ENCODE peak calls at places on chromosomes 5 and 9, in seven cellular contexts. T is A673, L is GM23248, B is heart left ventricle, U is transverse colon, K is H9, E is tibial artery. O is an unnamed sample.

GRCh38 chr9:114486205-114486963 is 18.9 kb downstream of the WHRN start:
- DNase-seq in T (no peak), L (peak; percentile 24), B (no peak), U (no peak), K (no peak), E (no peak), O (no peak)

GRCh38 chr9:134052941-134053340 is 14.9 kb downstream of the BRD3 start:
- DNase-seq in T (no peak), L (no peak), B (peak; percentile 16), U (no peak), K (no peak), E (no peak), O (no peak)

GRCh38 chr9:18778846-18779245 is 254.2 kb downstream of the SAXO1 start:
- DNase-seq in T (no peak), L (no peak), B (no peak), U (no peak), K (no peak), E (no peak), O (no peak)

GRCh38 chr5:923473-923873 is 30.8 kb downstream of the TRIP13 start:
- DNase-seq in T (peak; percentile 76), L (peak; percentile 81), B (peak; percentile 84), U (peak; percentile 79), K (peak; percentile 87), E (peak; percentile 72), O (peak; percentile 73)

GRCh38 chr9:98097836-98098235 is 21.2 kb downstream of the TRIM14 start:
- DNase-seq in T (no peak), L (no peak), B (no peak), U (peak; percentile 6), K (no peak), E (no peak), O (no peak)

GRCh38 chr5:5638193-5638592 is 215.7 kb downstream of the ICE1 start:
- DNase-seq in T (no peak), L (no peak), B (peak; percentile 54), U (no peak), K (no peak), E (no peak), O (no peak)

GRCh38 chr5:157108961-157109360 is at the start of gene HAVCR2:
- DNase-seq in T (no peak), L (no peak), B (no peak), U (peak; percentile 42), K (no peak), E (peak; percentile 57), O (peak; percentile 37)

GRCh38 chr9:19408316-19408692 is 505 bp upstream of the ACER2 start:
- DNase-seq in T (no peak), L (no peak), B (peak; percentile 76), U (no peak), K (no peak), E (peak; percentile 59), O (no peak)

GRCh38 chr5:36442352-36442751 is 140.7 kb upstream of the RANBP3L start:
- DNase-seq in T (no peak), L (no peak), B (no peak), U (no peak), K (no peak), E (no peak), O (no peak)

GRCh38 chr9:82117025-82117424 is 128.5 kb downstream of the SPATA31D1 start:
- DNase-seq in T (no peak), L (peak; percentile 19), B (no peak), U (no peak), K (no peak), E (no peak), O (no peak)

GRCh38 chr5:135045488-135045887 is 11.5 kb upstream of the PITX1 start:
- DNase-seq in T (no peak), L (no peak), B (no peak), U (no peak), K (no peak), E (no peak), O (no peak)

GRCh38 chr9:130227833-130228232 is 37.7 kb upstream of the HMCN2 start:
- DNase-seq in T (no peak), L (no peak), B (no peak), U (no peak), K (no peak), E (no peak), O (no peak)

GRCh38 chr9:77750284-77750683 is 102.2 kb upstream of the GNA14 start:
- DNase-seq in T (no peak), L (peak; percentile 39), B (no peak), U (no peak), K (no peak), E (no peak), O (no peak)

GRCh38 chr9:81318571-81318970 is 370.8 kb downstream of the TLE1 start:
- DNase-seq in T (no peak), L (peak; percentile 46), B (no peak), U (no peak), K (no peak), E (no peak), O (no peak)

GRCh38 chr9:105405514-105406131 is 42.2 kb upstream of the FSD1L start:
- DNase-seq in T (no peak), L (peak; percentile 16), B (no peak), U (no peak), K (no peak), E (no peak), O (peak; percentile 44)

GRCh38 chr5:157651623-157652376 is 438 bp downstream of the SOX30 start:
- DNase-seq in T (peak; percentile 5), L (peak; percentile 69), B (peak; percentile 76), U (peak; percentile 86), K (peak; percentile 85), E (peak; percentile 33), O (peak; percentile 87)

GRCh38 chr5:168612996-168613395 is 33.8 kb upstream of the PANK3 start:
- DNase-seq in T (no peak), L (peak; percentile 11), B (no peak), U (no peak), K (no peak), E (no peak), O (peak; percentile 82)

GRCh38 chr5:82939326-82939725 is 137.9 kb downstream of the TMEM167A start:
- DNase-seq in T (no peak), L (no peak), B (no peak), U (no peak), K (no peak), E (no peak), O (no peak)

GRCh38 chr9:29440449-29440848 is 1867.2 kb upstream of the C9orf72 start:
- DNase-seq in T (no peak), L (no peak), B (no peak), U (no peak), K (no peak), E (no peak), O (no peak)

GRCh38 chr5:128671861-128672414 is 133.9 kb upstream of the FBN2 start:
- DNase-seq in T (no peak), L (peak; percentile 12), B (no peak), U (no peak), K (no peak), E (no peak), O (no peak)

GRCh38 chr9:133812077-133812868 is 74.1 kb upstream of the SARDH start:
- DNase-seq in T (no peak), L (no peak), B (no peak), U (no peak), K (no peak), E (no peak), O (peak; percentile 42)

GRCh38 chr9:130996672-130997394 is 12.1 kb upstream of the LAMC3 start:
- DNase-seq in T (no peak), L (no peak), B (no peak), U (no peak), K (peak; percentile 27), E (no peak), O (no peak)

GRCh38 chr5:55966284-55966683 is 28.5 kb downstream of the IL6ST start:
- DNase-seq in T (no peak), L (no peak), B (no peak), U (no peak), K (no peak), E (no peak), O (no peak)

GRCh38 chr9:37174247-37174646 is 53.9 kb downstream of the ZCCHC7 start:
- DNase-seq in T (no peak), L (peak; percentile 51), B (no peak), U (no peak), K (no peak), E (no peak), O (no peak)

GRCh38 chr5:61949054-61949679 is 356.8 kb upstream of the KIF2A start:
- DNase-seq in T (no peak), L (no peak), B (no peak), U (no peak), K (no peak), E (no peak), O (no peak)

GRCh38 chr5:130747556-130747955 is 417.5 kb downstream of the HINT1 start:
- DNase-seq in T (peak; percentile 5), L (no peak), B (no peak), U (no peak), K (no peak), E (no peak), O (no peak)

GRCh38 chr9:78713746-78714405 is 417.0 kb downstream of the PSAT1 start:
- DNase-seq in T (peak; percentile 69), L (peak; percentile 69), B (no peak), U (no peak), K (no peak), E (no peak), O (no peak)

DNA sequence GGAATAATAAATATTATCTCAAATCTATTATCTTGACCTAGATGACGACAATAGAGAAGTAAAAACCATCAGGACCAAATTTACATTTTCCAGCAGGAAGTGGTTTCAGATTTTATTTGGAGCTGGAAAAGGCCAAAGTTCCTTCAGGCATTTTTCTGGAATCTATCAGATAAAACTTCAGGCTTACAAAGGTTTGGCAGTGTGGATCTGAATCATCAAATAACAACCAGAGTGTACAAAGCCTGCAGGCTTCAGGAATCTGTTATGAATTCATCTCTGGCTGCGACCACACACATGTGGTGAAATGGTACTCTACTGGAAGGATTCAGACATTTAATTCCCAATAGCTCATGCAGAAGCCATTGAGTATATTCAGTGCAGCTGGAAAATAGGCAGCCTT is 726.4 kb upstream of the GRAMD2B start:
- DNase-seq in T (no peak), L (peak; percentile 82), B (peak; percentile 25), U (no peak), K (no peak), E (no peak), O (peak; percentile 2)
- H3K27ac ChIP-seq in T (no peak overlapping the region), L (no peak overlapping the region), B (no peak overlapping the region), U (no peak overlapping the region), K (no peak overlapping the region), E (no peak overlapping the region), O (no peak overlapping the region)

DNA sequence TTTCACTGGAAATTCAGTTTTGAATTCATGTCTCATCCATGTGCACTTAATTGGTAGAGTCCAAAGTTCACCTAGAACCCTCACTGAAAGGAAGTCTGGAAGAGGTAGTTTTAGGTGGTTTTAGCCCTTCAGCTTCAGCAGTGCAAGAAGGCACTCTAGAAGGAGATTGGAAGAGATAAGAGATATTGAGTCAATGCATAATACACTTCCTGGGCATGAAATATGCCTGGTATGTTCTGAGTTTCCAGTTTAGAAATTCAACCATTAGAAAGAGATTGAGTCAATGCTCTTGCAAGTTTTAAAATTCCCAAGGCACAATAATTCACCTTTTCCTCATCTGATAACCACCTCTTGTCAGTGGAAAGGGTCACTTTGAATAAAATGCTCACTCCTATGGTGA is 928.1 kb downstream of the MAT2B start:
- DNase-seq in T (no peak), L (no peak), B (no peak), U (no peak), K (no peak), E (no peak), O (no peak)
- H3K27ac ChIP-seq in T (no peak overlapping the region), L (no peak overlapping the region), B (no peak overlapping the region), U (no peak overlapping the region), K (no peak overlapping the region), E (no peak overlapping the region), O (no peak overlapping the region)

GRCh38 chr9:136085815-136086212 is 9.3 kb downstream of the NACC2 start:
- DNase-seq in T (no peak), L (no peak), B (peak; percentile 88), U (peak; percentile 49), K (peak; percentile 23), E (peak; percentile 57), O (peak; percentile 61)
- H3K27ac ChIP-seq in T (no peak overlapping the region), L (no peak overlapping the region), B (peak overlapping the region; percentile 68), U (peak overlapping the region; percentile 98), K (no peak overlapping the region), E (peak overlapping the region; percentile 96), O (no peak overlapping the region)

GRCh38 chr9:126882746-126883145 is 22.3 kb downstream of the ZBTB34 start:
- DNase-seq in T (no peak), L (no peak), B (no peak), U (no peak), K (no peak), E (no peak), O (no peak)
- H3K27ac ChIP-seq in T (peak overlapping the region; percentile 4), L (no peak overlapping the region), B (no peak overlapping the region), U (no peak overlapping the region), K (no peak overlapping the region), E (no peak overlapping the region), O (no peak overlapping the region)